ENCODE peak calls at places on chromosomes 12 and 14, in four cellular contexts. D, K, B and V are unnamed samples.

GRCh38 chr12:26810330-26810729 is 22.7 kb downstream of the ITPR2 start:
- DNase-seq in K (no peak), B (no peak), D (no peak), V (no peak)

GRCh38 chr12:81564237-81564636 is 194.9 kb downstream of the PPFIA2 start:
- DNase-seq in D (no peak), B (no peak), K (no peak), V (no peak)

GRCh38 chr14:58942516-58942915 is 246.0 kb upstream of the DAAM1 start:
- DNase-seq in B (no peak), D (no peak), K (no peak), V (no peak)

GRCh38 chr12:12398026-12398859 is 41.4 kb downstream of the BORCS5 start:
- DNase-seq in D (no peak), K (no peak), B (no peak), V (no peak)

GRCh38 chr14:103136388-103137271 is 13.4 kb downstream of the TNFAIP2 start:
- DNase-seq in K (no peak), D (no peak), B (no peak), V (no peak)

GRCh38 chr12:48220701-48221100 is 17.6 kb upstream of the OR10AD1 start:
- DNase-seq in D (no peak), K (no peak), B (no peak), V (no peak)

GRCh38 chr14:36773558-36773957 is 111.9 kb downstream of the PAX9 start:
- DNase-seq in K (no peak), D (no peak), B (no peak), V (no peak)

GRCh38 chr12:6224550-6224949 is 24.4 kb downstream of the CD9 start:
- DNase-seq in K (no peak), B (no peak), D (no peak), V (no peak)

GRCh38 chr14:92760524-92760805 is 12.0 kb upstream of the LGMN start:
- DNase-seq in D (no peak), K (no peak), B (no peak), V (no peak)

GRCh38 chr12:107329569-107330324 is 236.4 kb upstream of the CRY1 start:
- DNase-seq in B (no peak), D (no peak), K (no peak), V (no peak)